ENCODE peak calls at places on chromosome 7, in six cellular contexts. One of them, this sample, is unnamed.

GRCh38 chr7:26083113-26083512 is 68.9 kb upstream of the NFE2L3 start:
- DNase-seq in fibroblast of lung: no peak
- DNase-seq in lung: no peak
- DNase-seq in cardiac fibroblast: no peak
- DNase-seq in BE2C: no peak
- DNase-seq in tibial artery: no peak
- DNase-seq in this sample: peak

GRCh38 chr7:50729962-50730361 is 52.7 kb downstream of the GRB10 start:
- DNase-seq in fibroblast of lung: no peak
- DNase-seq in lung: no peak
- DNase-seq in cardiac fibroblast: peak
- DNase-seq in BE2C: no peak
- DNase-seq in tibial artery: no peak
- DNase-seq in this sample: peak

GRCh38 chr7:159209429-159209828 is 64.8 kb upstream of the VIPR2 start:
- DNase-seq in fibroblast of lung: no peak
- DNase-seq in lung: no peak
- DNase-seq in cardiac fibroblast: no peak
- DNase-seq in BE2C: no peak
- DNase-seq in tibial artery: no peak
- DNase-seq in this sample: no peak

GRCh38 chr7:158530800-158531609 is 56.6 kb downstream of the PTPRN2 start:
- DNase-seq in fibroblast of lung: no peak
- DNase-seq in lung: no peak
- DNase-seq in cardiac fibroblast: no peak
- DNase-seq in BE2C: no peak
- DNase-seq in tibial artery: no peak
- DNase-seq in this sample: no peak

GRCh38 chr7:151032936-151033863 is 5.0 kb downstream of the ABCB8 start:
- DNase-seq in fibroblast of lung: no peak
- DNase-seq in lung: no peak
- DNase-seq in cardiac fibroblast: no peak
- DNase-seq in BE2C: no peak
- DNase-seq in tibial artery: no peak
- DNase-seq in this sample: no peak

GRCh38 chr7:6116216-6116615 is 85.0 kb downstream of the ANKRD61 start:
- DNase-seq in fibroblast of lung: no peak
- DNase-seq in lung: no peak
- DNase-seq in cardiac fibroblast: no peak
- DNase-seq in BE2C: no peak
- DNase-seq in tibial artery: no peak
- DNase-seq in this sample: peak

GRCh38 chr7:156802214-156802613 is 90.8 kb downstream of the LMBR1 start:
- DNase-seq in fibroblast of lung: peak
- DNase-seq in lung: no peak
- DNase-seq in cardiac fibroblast: no peak
- DNase-seq in BE2C: no peak
- DNase-seq in tibial artery: no peak
- DNase-seq in this sample: no peak

GRCh38 chr7:110050831-110051230 is 1040.1 kb upstream of the LRRN3 start:
- DNase-seq in fibroblast of lung: no peak
- DNase-seq in lung: no peak
- DNase-seq in cardiac fibroblast: no peak
- DNase-seq in BE2C: no peak
- DNase-seq in tibial artery: no peak
- DNase-seq in this sample: no peak

GRCh38 chr7:36549003-36549402 is 159.3 kb downstream of the ANLN start:
- DNase-seq in fibroblast of lung: no peak
- DNase-seq in lung: no peak
- DNase-seq in cardiac fibroblast: no peak
- DNase-seq in BE2C: no peak
- DNase-seq in tibial artery: no peak
- DNase-seq in this sample: no peak

GRCh38 chr7:117065585-117066150 is 112.4 kb downstream of the ST7 start:
- DNase-seq in fibroblast of lung: no peak
- DNase-seq in lung: no peak
- DNase-seq in cardiac fibroblast: no peak
- DNase-seq in BE2C: no peak
- DNase-seq in tibial artery: no peak
- DNase-seq in this sample: no peak

GRCh38 chr7:6258440-6259182 is 13.8 kb downstream of the CYTH3 start:
- DNase-seq in fibroblast of lung: peak
- DNase-seq in lung: no peak
- DNase-seq in cardiac fibroblast: peak
- DNase-seq in BE2C: no peak
- DNase-seq in tibial artery: no peak
- DNase-seq in this sample: peak

DNA sequence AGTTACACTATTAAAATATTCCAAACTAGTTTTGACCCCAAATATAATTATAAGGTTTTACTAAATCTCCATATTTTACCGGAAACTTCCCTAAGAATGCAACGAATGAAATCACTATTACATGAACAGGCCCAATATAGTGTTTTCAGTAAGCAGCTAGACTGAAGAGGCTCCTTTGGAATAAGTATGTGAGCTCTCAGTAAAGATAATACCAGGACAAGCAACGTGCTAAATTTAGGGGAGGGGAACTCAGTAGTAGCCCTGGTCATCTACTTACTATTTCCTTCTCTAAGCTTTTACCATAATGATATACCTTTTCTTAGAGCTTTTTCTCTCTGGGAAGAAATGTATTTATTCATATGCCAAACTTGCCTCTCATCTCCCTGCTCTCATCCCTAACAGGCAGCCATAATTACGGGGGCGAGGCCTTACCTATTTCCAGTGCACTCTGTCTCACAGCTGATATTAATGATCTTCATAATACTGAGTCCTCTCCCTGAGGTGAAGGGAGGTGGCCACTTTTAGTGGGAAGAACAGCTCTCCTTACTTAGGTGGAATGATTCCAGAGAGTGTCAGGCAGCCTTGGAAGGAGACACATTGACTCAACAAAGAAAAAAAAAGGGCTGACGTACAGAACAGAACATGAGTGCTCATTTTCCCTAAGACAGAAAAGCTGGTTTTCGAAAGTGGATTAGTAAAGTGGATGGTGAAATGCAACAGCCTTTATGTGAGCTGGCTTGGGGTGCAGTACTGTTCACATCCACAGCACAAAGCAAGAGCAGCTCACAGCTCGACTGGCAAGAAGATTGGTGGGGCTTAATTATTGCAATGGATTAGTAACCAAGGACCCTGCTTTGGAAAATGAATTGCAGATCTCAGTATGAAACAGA is 165.4 kb downstream of the GLI3 start:
- DNase-seq in fibroblast of lung: peak
- DNase-seq in lung: no peak
- DNase-seq in cardiac fibroblast: peak
- DNase-seq in BE2C: no peak
- DNase-seq in tibial artery: no peak
- DNase-seq in this sample: peak
- TF ChIP-seq CTCF in fibroblast of lung: peak
- TF ChIP-seq CTCF in lung: no peak
- TF ChIP-seq CTCF in cardiac fibroblast: peak
- TF ChIP-seq CTCF in BE2C: no peak
- TF ChIP-seq CTCF in tibial artery: peak
- TF ChIP-seq CTCF in this sample: peak

GRCh38 chr7:74206589-74207120 is 3.2 kb upstream of the LAT2 start:
- DNase-seq in fibroblast of lung: peak
- DNase-seq in lung: peak
- DNase-seq in cardiac fibroblast: peak
- DNase-seq in BE2C: peak
- DNase-seq in tibial artery: peak
- DNase-seq in this sample: peak
- H3K4me3 ChIP-seq in fibroblast of lung: peak
- H3K4me3 ChIP-seq in lung: no peak
- H3K4me3 ChIP-seq in cardiac fibroblast: peak
- H3K4me3 ChIP-seq in BE2C: peak
- H3K4me3 ChIP-seq in tibial artery: peak
- H3K4me3 ChIP-seq in this sample: peak

GRCh38 chr7:124765401-124766352 is at the start of gene GPR37:
- DNase-seq in fibroblast of lung: peak
- DNase-seq in lung: peak
- DNase-seq in cardiac fibroblast: peak
- DNase-seq in BE2C: peak
- DNase-seq in tibial artery: no peak
- DNase-seq in this sample: peak
- TF ChIP-seq CTCF in fibroblast of lung: peak
- TF ChIP-seq CTCF in lung: no peak
- TF ChIP-seq CTCF in cardiac fibroblast: no peak
- TF ChIP-seq CTCF in BE2C: no peak
- TF ChIP-seq CTCF in tibial artery: no peak
- TF ChIP-seq CTCF in this sample: no peak

GRCh38 chr7:55019691-55020480 is 1.1 kb downstream of the EGFR start:
- DNase-seq in fibroblast of lung: no peak
- DNase-seq in lung: no peak
- DNase-seq in cardiac fibroblast: peak
- DNase-seq in BE2C: peak
- DNase-seq in tibial artery: no peak
- DNase-seq in this sample: no peak

GRCh38 chr7:55021053-55021452 is 2.2 kb downstream of the EGFR start:
- DNase-seq in fibroblast of lung: no peak
- DNase-seq in lung: no peak
- DNase-seq in cardiac fibroblast: no peak
- DNase-seq in BE2C: peak
- DNase-seq in tibial artery: no peak
- DNase-seq in this sample: no peak

GRCh38 chr7:55021951-55022617 is 3.3 kb downstream of the EGFR start:
- DNase-seq in fibroblast of lung: no peak
- DNase-seq in lung: no peak
- DNase-seq in cardiac fibroblast: peak
- DNase-seq in BE2C: no peak
- DNase-seq in tibial artery: no peak
- DNase-seq in this sample: peak

GRCh38 chr7:55019329-55019690 is 493 bp downstream of the EGFR start:
- DNase-seq in fibroblast of lung: peak
- DNase-seq in lung: no peak
- DNase-seq in cardiac fibroblast: peak
- DNase-seq in BE2C: peak
- DNase-seq in tibial artery: peak
- DNase-seq in this sample: no peak

DNA sequence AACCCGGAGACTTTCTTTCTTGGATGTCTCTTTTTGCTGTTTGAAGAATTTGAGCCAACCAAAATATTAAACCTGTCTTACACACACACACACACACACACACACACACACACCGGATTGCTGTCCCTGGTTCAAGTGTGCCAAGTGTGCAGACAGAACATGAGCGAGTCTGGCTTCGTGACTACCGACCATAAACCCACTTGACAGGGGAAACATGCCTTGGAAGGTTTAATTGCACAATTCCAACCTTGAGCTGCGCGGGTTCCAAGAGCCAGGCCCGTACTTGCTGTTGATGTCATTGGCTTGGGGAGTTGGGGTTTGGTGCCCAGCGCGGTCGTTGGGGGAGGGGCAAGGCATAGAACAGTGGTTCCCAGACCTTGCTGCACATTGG is 1.7 kb downstream of the EGFR start:
- DNase-seq in fibroblast of lung: peak
- DNase-seq in lung: peak
- DNase-seq in cardiac fibroblast: peak
- DNase-seq in BE2C: peak
- DNase-seq in tibial artery: peak
- DNase-seq in this sample: peak
- H3K4me3 ChIP-seq in fibroblast of lung: peak
- H3K4me3 ChIP-seq in lung: peak
- H3K4me3 ChIP-seq in cardiac fibroblast: peak
- H3K4me3 ChIP-seq in BE2C: peak
- H3K4me3 ChIP-seq in tibial artery: peak
- H3K4me3 ChIP-seq in this sample: peak

GRCh38 chr7:73742753-73743641 is 4.4 kb upstream of the ABHD11 start:
- DNase-seq in fibroblast of lung: no peak
- DNase-seq in lung: peak
- DNase-seq in cardiac fibroblast: peak
- DNase-seq in BE2C: no peak
- DNase-seq in tibial artery: no peak
- DNase-seq in this sample: no peak

GRCh38 chr7:73740771-73741170 is 2.2 kb upstream of the ABHD11 start:
- DNase-seq in fibroblast of lung: no peak
- DNase-seq in lung: no peak
- DNase-seq in cardiac fibroblast: no peak
- DNase-seq in BE2C: no peak
- DNase-seq in tibial artery: no peak
- DNase-seq in this sample: no peak

GRCh38 chr7:73740212-73740611 is 1.6 kb upstream of the ABHD11 start:
- DNase-seq in fibroblast of lung: no peak
- DNase-seq in lung: no peak
- DNase-seq in cardiac fibroblast: no peak
- DNase-seq in BE2C: no peak
- DNase-seq in tibial artery: no peak
- DNase-seq in this sample: no peak

GRCh38 chr7:73741600-73741999 is 3.0 kb upstream of the ABHD11 start:
- DNase-seq in fibroblast of lung: no peak
- DNase-seq in lung: no peak
- DNase-seq in cardiac fibroblast: no peak
- DNase-seq in BE2C: no peak
- DNase-seq in tibial artery: no peak
- DNase-seq in this sample: no peak

GRCh38 chr7:73742338-73742752 is 3.7 kb upstream of the ABHD11 start:
- DNase-seq in fibroblast of lung: no peak
- DNase-seq in lung: peak
- DNase-seq in cardiac fibroblast: no peak
- DNase-seq in BE2C: no peak
- DNase-seq in tibial artery: no peak
- DNase-seq in this sample: no peak
- TF ChIP-seq CTCF in fibroblast of lung: no peak
- TF ChIP-seq CTCF in lung: no peak
- TF ChIP-seq CTCF in cardiac fibroblast: no peak
- TF ChIP-seq CTCF in BE2C: no peak
- TF ChIP-seq CTCF in tibial artery: no peak
- TF ChIP-seq CTCF in this sample: no peak

GRCh38 chr7:22853674-22854157 is 31.1 kb upstream of the TOMM7 start:
- DNase-seq in fibroblast of lung: no peak
- DNase-seq in lung: no peak
- DNase-seq in cardiac fibroblast: peak
- DNase-seq in BE2C: no peak
- DNase-seq in tibial artery: peak
- DNase-seq in this sample: peak
- H3K4me3 ChIP-seq in fibroblast of lung: no peak
- H3K4me3 ChIP-seq in lung: no peak
- H3K4me3 ChIP-seq in cardiac fibroblast: peak
- H3K4me3 ChIP-seq in BE2C: peak
- H3K4me3 ChIP-seq in tibial artery: peak
- H3K4me3 ChIP-seq in this sample: peak

DNA sequence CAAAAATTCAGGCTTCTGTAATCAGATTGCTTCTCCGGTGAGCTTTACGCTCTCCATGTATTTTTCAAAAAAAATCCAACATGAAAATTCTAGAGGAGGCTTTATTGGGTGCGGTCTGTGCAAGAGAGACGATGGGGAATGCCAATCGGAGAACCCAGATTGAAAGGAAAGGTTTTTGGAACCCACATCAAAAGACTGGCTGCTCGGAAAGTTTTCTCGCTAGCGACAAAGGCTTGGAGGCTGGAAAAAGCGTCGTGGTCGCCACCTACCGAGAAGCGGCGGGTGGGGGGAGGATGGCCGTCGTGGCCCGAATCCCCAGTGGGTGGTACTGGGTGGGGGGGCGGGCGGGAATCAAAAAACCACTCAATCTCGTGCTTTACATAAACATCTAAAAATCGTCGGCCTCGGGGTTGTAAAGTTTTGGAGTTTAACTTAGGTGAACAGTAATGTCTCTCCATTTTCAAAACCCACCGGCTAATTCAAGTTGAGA is 1.1 kb upstream of the GTF2I start:
- DNase-seq in fibroblast of lung: no peak
- DNase-seq in lung: peak
- DNase-seq in cardiac fibroblast: peak
- DNase-seq in BE2C: peak
- DNase-seq in tibial artery: no peak
- DNase-seq in this sample: peak
- TF ChIP-seq CTCF in fibroblast of lung: no peak
- TF ChIP-seq CTCF in lung: peak
- TF ChIP-seq CTCF in cardiac fibroblast: no peak
- TF ChIP-seq CTCF in BE2C: peak
- TF ChIP-seq CTCF in tibial artery: no peak
- TF ChIP-seq CTCF in this sample: no peak

GRCh38 chr7:140061607-140061930 is 1.2 kb downstream of the PARP12 start:
- DNase-seq in fibroblast of lung: no peak
- DNase-seq in lung: no peak
- DNase-seq in cardiac fibroblast: no peak
- DNase-seq in BE2C: no peak
- DNase-seq in tibial artery: no peak
- DNase-seq in this sample: no peak
- H3K4me3 ChIP-seq in fibroblast of lung: no peak
- H3K4me3 ChIP-seq in lung: peak
- H3K4me3 ChIP-seq in cardiac fibroblast: peak
- H3K4me3 ChIP-seq in BE2C: no peak
- H3K4me3 ChIP-seq in tibial artery: peak
- H3K4me3 ChIP-seq in this sample: no peak